ENCODE peak calls at places on chromosomes 4 and X, in six cellular contexts. One of them, this sample, is unnamed.
A peak's percentile ranks its signal among the peaks of the same experiment; 100 is the strongest.

GRCh38 chr4:172344266-172344772 is 531.1 kb downstream of the GALNTL6 start:
- DNase-seq in activated B cell treated with CpG ODN at 0.5 μM for 24 hours: no peak
- DNase-seq in kidney tubule cell: no peak
- DNase-seq in AG08396: no peak
- DNase-seq in A172: no peak
- DNase-seq in ovary: no peak
- DNase-seq in this sample: no peak

GRCh38 chr4:73730292-73730691 is 10.1 kb upstream of the CXCL8 start:
- DNase-seq in AG08396: no peak
- DNase-seq in kidney tubule cell: peak; percentile 26
- DNase-seq in activated B cell treated with CpG ODN at 0.5 μM for 24 hours: no peak
- DNase-seq in ovary: no peak
- DNase-seq in A172: peak; percentile 50
- DNase-seq in this sample: peak; percentile 44

GRCh38 chr4:153564630-153565525 is 98.7 kb downstream of the TMEM131L start:
- DNase-seq in activated B cell treated with CpG ODN at 0.5 μM for 24 hours: no peak
- DNase-seq in A172: peak; percentile 23
- DNase-seq in kidney tubule cell: peak; percentile 76
- DNase-seq in ovary: peak; percentile 29
- DNase-seq in AG08396: peak; percentile 14
- DNase-seq in this sample: no peak

GRCh38 chr4:42816864-42817263 is 75.6 kb upstream of the GRXCR1 start:
- DNase-seq in kidney tubule cell: no peak
- DNase-seq in AG08396: no peak
- DNase-seq in ovary: no peak
- DNase-seq in activated B cell treated with CpG ODN at 0.5 μM for 24 hours: no peak
- DNase-seq in A172: no peak
- DNase-seq in this sample: no peak

GRCh38 chr4:119648398-119648797 is 19.8 kb upstream of the PDE5A start:
- DNase-seq in kidney tubule cell: no peak
- DNase-seq in AG08396: no peak
- DNase-seq in activated B cell treated with CpG ODN at 0.5 μM for 24 hours: no peak
- DNase-seq in A172: no peak
- DNase-seq in ovary: no peak
- DNase-seq in this sample: no peak

GRCh38 chr4:138897818-138898226 is 117.8 kb upstream of the NOCT start:
- DNase-seq in AG08396: peak; percentile 53
- DNase-seq in A172: peak; percentile 96
- DNase-seq in activated B cell treated with CpG ODN at 0.5 μM for 24 hours: no peak
- DNase-seq in kidney tubule cell: peak; percentile 62
- DNase-seq in ovary: no peak
- DNase-seq in this sample: peak; percentile 76

GRCh38 chr4:22389240-22389871 is 126.5 kb downstream of the ADGRA3 start:
- DNase-seq in kidney tubule cell: peak; percentile 73
- DNase-seq in A172: peak; percentile 84
- DNase-seq in AG08396: peak; percentile 60
- DNase-seq in ovary: no peak
- DNase-seq in activated B cell treated with CpG ODN at 0.5 μM for 24 hours: no peak
- DNase-seq in this sample: peak; percentile 76

GRCh38 chrX:119234931-119235555 is 1.0 kb upstream of the PGRMC1 start:
- DNase-seq in AG08396: no peak
- DNase-seq in ovary: peak; percentile 17
- DNase-seq in kidney tubule cell: no peak
- DNase-seq in activated B cell treated with CpG ODN at 0.5 μM for 24 hours: no peak
- DNase-seq in A172: no peak
- DNase-seq in this sample: no peak

GRCh38 chr4:112031712-112032328 is 113.4 kb upstream of the FAM241A start:
- DNase-seq in A172: peak; percentile 38
- DNase-seq in ovary: no peak
- DNase-seq in activated B cell treated with CpG ODN at 0.5 μM for 24 hours: no peak
- DNase-seq in kidney tubule cell: peak; percentile 49
- DNase-seq in AG08396: peak; percentile 39
- DNase-seq in this sample: peak; percentile 67

GRCh38 chr4:6114181-6114580 is 86.2 kb downstream of the JAKMIP1 start:
- DNase-seq in activated B cell treated with CpG ODN at 0.5 μM for 24 hours: no peak
- DNase-seq in kidney tubule cell: no peak
- DNase-seq in AG08396: no peak
- DNase-seq in ovary: no peak
- DNase-seq in A172: no peak
- DNase-seq in this sample: no peak

GRCh38 chrX:64202808-64203320 is 2.6 kb downstream of the AMER1 start:
- DNase-seq in ovary: no peak
- DNase-seq in activated B cell treated with CpG ODN at 0.5 μM for 24 hours: no peak
- DNase-seq in kidney tubule cell: peak; percentile 13
- DNase-seq in AG08396: no peak
- DNase-seq in A172: no peak
- DNase-seq in this sample: no peak

GRCh38 chrX:69036674-69037573 is 128.3 kb downstream of the PJA1 start:
- DNase-seq in kidney tubule cell: no peak
- DNase-seq in ovary: no peak
- DNase-seq in A172: no peak
- DNase-seq in AG08396: no peak
- DNase-seq in activated B cell treated with CpG ODN at 0.5 μM for 24 hours: no peak
- DNase-seq in this sample: no peak

GRCh38 chrX:16160729-16161128 is 6.6 kb upstream of the MAGEB17 start:
- DNase-seq in AG08396: peak; percentile 86
- DNase-seq in kidney tubule cell: peak; percentile 100
- DNase-seq in A172: peak; percentile 98
- DNase-seq in ovary: no peak
- DNase-seq in activated B cell treated with CpG ODN at 0.5 μM for 24 hours: no peak
- DNase-seq in this sample: peak; percentile 76

GRCh38 chrX:140715787-140716186 is 6.2 kb downstream of the LINC00632 start:
- DNase-seq in activated B cell treated with CpG ODN at 0.5 μM for 24 hours: no peak
- DNase-seq in A172: no peak
- DNase-seq in AG08396: no peak
- DNase-seq in kidney tubule cell: no peak
- DNase-seq in ovary: no peak
- DNase-seq in this sample: peak; percentile 71

GRCh38 chr4:102339018-102339417 is 6.3 kb downstream of the SLC39A8 start:
- DNase-seq in kidney tubule cell: no peak
- DNase-seq in A172: no peak
- DNase-seq in activated B cell treated with CpG ODN at 0.5 μM for 24 hours: no peak
- DNase-seq in ovary: no peak
- DNase-seq in AG08396: no peak
- DNase-seq in this sample: peak; percentile 58

GRCh38 chrX:134753185-134754008 is 95.1 kb upstream of the PLAC1 start:
- DNase-seq in kidney tubule cell: peak; percentile 54
- DNase-seq in ovary: no peak
- DNase-seq in A172: peak; percentile 23
- DNase-seq in activated B cell treated with CpG ODN at 0.5 μM for 24 hours: no peak
- DNase-seq in AG08396: peak; percentile 18
- DNase-seq in this sample: peak; percentile 23

GRCh38 chrX:40908857-40909475 is 173.6 kb upstream of the MED14 start:
- DNase-seq in AG08396: peak; percentile 21
- DNase-seq in activated B cell treated with CpG ODN at 0.5 μM for 24 hours: no peak
- DNase-seq in A172: peak; percentile 84
- DNase-seq in ovary: no peak
- DNase-seq in kidney tubule cell: peak; percentile 71
- DNase-seq in this sample: peak; percentile 53

GRCh38 chr4:41155194-41155830 is 59.0 kb downstream of the APBB2 start:
- DNase-seq in AG08396: peak; percentile 55
- DNase-seq in ovary: no peak
- DNase-seq in kidney tubule cell: peak; percentile 87
- DNase-seq in A172: peak; percentile 76
- DNase-seq in activated B cell treated with CpG ODN at 0.5 μM for 24 hours: no peak
- DNase-seq in this sample: peak; percentile 70

GRCh38 chr4:145501051-145501660 is 19.5 kb downstream of the SMAD1 start:
- DNase-seq in ovary: no peak
- DNase-seq in A172: no peak
- DNase-seq in activated B cell treated with CpG ODN at 0.5 μM for 24 hours: no peak
- DNase-seq in kidney tubule cell: no peak
- DNase-seq in AG08396: no peak
- DNase-seq in this sample: no peak

GRCh38 chrX:107935200-107935599 is 47.0 kb downstream of the TEX13B start:
- DNase-seq in kidney tubule cell: peak; percentile 86
- DNase-seq in A172: peak; percentile 11
- DNase-seq in activated B cell treated with CpG ODN at 0.5 μM for 24 hours: no peak
- DNase-seq in ovary: no peak
- DNase-seq in AG08396: peak; percentile 26
- DNase-seq in this sample: peak; percentile 92

GRCh38 chrX:7996414-7996813 is 69.2 kb upstream of the PNPLA4 start:
- DNase-seq in A172: peak; percentile 26
- DNase-seq in activated B cell treated with CpG ODN at 0.5 μM for 24 hours: no peak
- DNase-seq in kidney tubule cell: peak; percentile 54
- DNase-seq in AG08396: peak; percentile 13
- DNase-seq in ovary: no peak
- DNase-seq in this sample: peak; percentile 49

GRCh38 chrX:120452131-120452530 is 17.0 kb downstream of the LAMP2 start:
- DNase-seq in activated B cell treated with CpG ODN at 0.5 μM for 24 hours: no peak
- DNase-seq in ovary: no peak
- DNase-seq in AG08396: peak; percentile 27
- DNase-seq in A172: no peak
- DNase-seq in kidney tubule cell: no peak
- DNase-seq in this sample: peak; percentile 30

GRCh38 chr4:185143596-185143969 is 517 bp downstream of the SLC25A4 start:
- DNase-seq in AG08396: peak; percentile 45
- DNase-seq in A172: peak; percentile 18
- DNase-seq in kidney tubule cell: peak; percentile 50
- DNase-seq in ovary: no peak
- DNase-seq in activated B cell treated with CpG ODN at 0.5 μM for 24 hours: no peak
- DNase-seq in this sample: peak; percentile 67

GRCh38 chr4:2936773-2937145 is 26.4 kb downstream of the NOP14 start:
- DNase-seq in A172: peak; percentile 84
- DNase-seq in kidney tubule cell: peak; percentile 90
- DNase-seq in ovary: no peak
- DNase-seq in AG08396: no peak
- DNase-seq in activated B cell treated with CpG ODN at 0.5 μM for 24 hours: peak; percentile 21
- DNase-seq in this sample: peak; percentile 97

GRCh38 chr4:173538903-173539445 is 8.9 kb upstream of the HAND2 start:
- DNase-seq in ovary: no peak
- DNase-seq in AG08396: no peak
- DNase-seq in A172: no peak
- DNase-seq in kidney tubule cell: no peak
- DNase-seq in activated B cell treated with CpG ODN at 0.5 μM for 24 hours: no peak
- DNase-seq in this sample: no peak

GRCh38 chrX:6021316-6022091 is 207.2 kb downstream of the NLGN4X start:
- DNase-seq in A172: no peak
- DNase-seq in ovary: no peak
- DNase-seq in kidney tubule cell: peak; percentile 49
- DNase-seq in activated B cell treated with CpG ODN at 0.5 μM for 24 hours: no peak
- DNase-seq in AG08396: peak; percentile 3
- DNase-seq in this sample: peak; percentile 53

GRCh38 chrX:37378399-37378798 is 29.2 kb downstream of the PRRG1 start:
- DNase-seq in activated B cell treated with CpG ODN at 0.5 μM for 24 hours: no peak
- DNase-seq in kidney tubule cell: peak; percentile 13
- DNase-seq in A172: no peak
- DNase-seq in ovary: no peak
- DNase-seq in AG08396: no peak
- DNase-seq in this sample: peak; percentile 1

GRCh38 chr4:75985116-75985515 is 5.6 kb downstream of the SDAD1 start:
- DNase-seq in AG08396: peak; percentile 85
- DNase-seq in A172: peak; percentile 72
- DNase-seq in ovary: no peak
- DNase-seq in activated B cell treated with CpG ODN at 0.5 μM for 24 hours: no peak
- DNase-seq in kidney tubule cell: peak; percentile 54
- DNase-seq in this sample: peak; percentile 80